ENCODE peak calls at places on chromosomes 5 and 9, in six cellular contexts. S is activated T-cell treated with anti-CD3 and anti-CD28 coated beads for 24 hours, Q is fibroblast of pulmonary artery, I is iris pigment epithelial cell, P is NCI-H345, M is T-helper 9 cell. E is an unnamed sample.

GRCh38 chr5:32960340-32961065 is 249.4 kb downstream of the NPR3 start:
- DNase-seq in I (no peak), M (no peak), S (no peak), P (no peak), Q (peak), E (no peak)

GRCh38 chr5:160339406-160340140 is 27.2 kb upstream of the CCNJL start:
- DNase-seq in I (peak), Q (no peak), M (no peak), P (no peak), S (no peak), E (no peak)

GRCh38 chr9:93659837-93660177 is 83.4 kb downstream of the PHF2 start:
- DNase-seq in Q (no peak), S (no peak), P (no peak), I (no peak), M (no peak), E (no peak)

GRCh38 chr5:65163698-65164097 is 318.0 kb downstream of the ADAMTS6 start:
- DNase-seq in M (no peak), I (peak), Q (no peak), P (no peak), S (no peak), E (no peak)

GRCh38 chr9:130770679-130771442 is 64.2 kb upstream of the ABL1 start:
- DNase-seq in I (peak), S (no peak), M (no peak), P (peak), Q (peak), E (peak)

GRCh38 chr9:114348906-114349482 is 19.3 kb downstream of the ORM2 start:
- DNase-seq in Q (peak), M (peak), I (peak), P (no peak), S (peak), E (peak)

GRCh38 chr5:91443028-91443427 is 59.9 kb upstream of the ARRDC3 start:
- DNase-seq in Q (peak), I (peak), S (no peak), P (no peak), M (no peak), E (no peak)

GRCh38 chr9:137143459-137143858 is 4.5 kb downstream of the GRIN1 start:
- DNase-seq in S (no peak), Q (no peak), I (no peak), P (no peak), M (no peak), E (no peak)

GRCh38 chr5:107121793-107122519 is 548.8 kb downstream of the EFNA5 start:
- DNase-seq in M (no peak), S (no peak), Q (no peak), I (no peak), P (no peak), E (no peak)

GRCh38 chr9:91255327-91255726 is 106.4 kb downstream of the AUH start:
- DNase-seq in M (no peak), Q (peak), S (no peak), P (no peak), I (peak), E (peak)

GRCh38 chr9:137117269-137117731 is 2.8 kb upstream of the DPP7 start:
- DNase-seq in Q (no peak), P (no peak), M (no peak), I (no peak), S (no peak), E (no peak)

GRCh38 chr5:15420201-15420600 is 79.8 kb upstream of the FBXL7 start:
- DNase-seq in P (no peak), Q (no peak), S (no peak), I (no peak), M (no peak), E (no peak)

GRCh38 chr9:119453490-119453911 is 84.3 kb upstream of the BRINP1 start:
- DNase-seq in P (no peak), M (no peak), I (no peak), Q (no peak), S (no peak), E (no peak)

GRCh38 chr5:104498281-104498680 is 935.7 kb upstream of the NUDT12 start:
- DNase-seq in S (no peak), P (no peak), I (peak), M (no peak), Q (peak), E (no peak)

GRCh38 chr9:28808042-28808441 is 1234.8 kb upstream of the C9orf72 start:
- DNase-seq in S (no peak), M (no peak), I (peak), Q (peak), P (no peak), E (no peak)

GRCh38 chr5:126499742-126500396 is 76.7 kb downstream of the GRAMD2B start:
- DNase-seq in M (no peak), I (peak), P (no peak), Q (peak), S (no peak), E (no peak)

GRCh38 chr9:95874303-95874988 is 1.0 kb upstream of the ERCC6L2 start:
- DNase-seq in M (no peak), P (no peak), Q (peak), I (no peak), S (no peak), E (no peak)

GRCh38 chr5:1515921-1516571 is 7.7 kb downstream of the LPCAT1 start:
- DNase-seq in P (no peak), S (no peak), Q (no peak), I (peak), M (no peak), E (no peak)

GRCh38 chr9:105608685-105609598 is 51.0 kb downstream of the FKTN start:
- DNase-seq in I (peak), M (no peak), S (no peak), Q (peak), P (peak), E (peak)

GRCh38 chr9:19229725-19230355 is 653 bp upstream of the DENND4C start:
- DNase-seq in P (peak), M (no peak), Q (no peak), S (no peak), I (no peak), E (no peak)

GRCh38 chr5:59640411-59640810 is 253.1 kb downstream of the PDE4D start:
- DNase-seq in Q (peak), M (no peak), I (peak), P (no peak), S (no peak), E (no peak)

GRCh38 chr5:101679816-101680215 is 616.3 kb downstream of the SLCO4C1 start:
- DNase-seq in Q (peak), P (no peak), S (no peak), M (no peak), I (peak), E (no peak)

GRCh38 chr5:14250778-14251711 is 107.9 kb downstream of the TRIO start:
- DNase-seq in P (no peak), Q (no peak), S (no peak), I (no peak), M (no peak), E (no peak)

GRCh38 chr5:96941140-96941539 is 5.3 kb downstream of the LNPEP start:
- DNase-seq in I (no peak), M (no peak), Q (no peak), S (no peak), P (no peak), E (no peak)

GRCh38 chr5:147560982-147561381 is 51.1 kb upstream of the DPYSL3 start:
- DNase-seq in P (no peak), Q (no peak), S (no peak), I (no peak), M (no peak), E (no peak)

GRCh38 chr9:37324691-37325490 is 97.6 kb upstream of the GRHPR start:
- DNase-seq in Q (no peak), I (no peak), S (no peak), P (peak), M (no peak), E (no peak)

GRCh38 chr5:68548959-68549676 is 333.6 kb downstream of the PIK3R1 start:
- DNase-seq in M (no peak), Q (peak), P (no peak), I (peak), S (no peak), E (no peak)

GRCh38 chr5:130126748-130127147 is 222.5 kb downstream of the CHSY3 start:
- DNase-seq in P (no peak), M (no peak), I (peak), S (no peak), Q (no peak), E (peak)

GRCh38 chr5:180323929-180324632 is 29.1 kb downstream of the GFPT2 start:
- DNase-seq in Q (peak), P (no peak), S (no peak), M (no peak), I (peak), E (no peak)

GRCh38 chr9:77011973-77012817 is 7.3 kb upstream of the FOXB2 start:
- DNase-seq in P (no peak), Q (peak), S (peak), M (peak), I (peak), E (no peak)

GRCh38 chr9:136110082-136111061 is 8.3 kb downstream of the TMEM250 start:
- DNase-seq in S (no peak), Q (peak), I (peak), M (no peak), P (no peak), E (no peak)

GRCh38 chr9:32551491-32552049 is 557 bp upstream of the SMIM27 start:
- DNase-seq in S (peak), Q (peak), P (peak), M (peak), I (peak), E (no peak)

GRCh38 chr5:15763754-15764153 is 263.8 kb downstream of the FBXL7 start:
- DNase-seq in M (no peak), I (peak), S (no peak), P (no peak), Q (peak), E (no peak)

GRCh38 chr9:6355728-6356127 is 27.6 kb downstream of the TPD52L3 start:
- DNase-seq in P (no peak), Q (peak), S (no peak), I (peak), M (no peak), E (no peak)

GRCh38 chr9:34562136-34562745 is 27.3 kb downstream of the CNTFR start:
- DNase-seq in M (no peak), Q (no peak), P (no peak), I (no peak), S (peak), E (no peak)